ENCODE peak calls at places on chromosome 3, in nine cellular contexts. S is CD8-positive, alpha-beta T cell; R is GM04504; D is colonic mucosa; Q is stimulated activated CD8-positive, alpha-beta memory T cell treated with anti-CD3 and anti-CD28 coated beads, Interleukin-4, amount 100 ng/mL, for 48 hours; U is activated naive CD8-positive, alpha-beta T cell treated with anti-CD3 and anti-CD28 coated beads, Interleukin-2, amount 50 U/mL, for 24 hours; B is activated CD8-positive, alpha-beta memory T cell treated with anti-CD3 and anti-CD28 coated beads for 1 hour; J is GM04503; A is retina. N is an unnamed sample.
A peak's percentile ranks its signal among the peaks of the same experiment; 100 is the strongest.

GRCh38 chr3:51242939-51243338 is 142.2 kb upstream of the MANF start:
- DNase-seq in R (no peak), S (no peak), D (no peak), U (no peak), J (no peak), B (no peak), Q (no peak), A (no peak), N (no peak)

GRCh38 chr3:32176989-32177701 is 61.3 kb upstream of the CMTM8 start:
- DNase-seq in B (peak; percentile 9), S (peak; percentile 67), Q (peak; percentile 70), U (peak; percentile 66), R (no peak), J (no peak), D (peak; percentile 73), A (no peak), N (peak; percentile 62)

GRCh38 chr3:39752019-39752637 is 57.3 kb upstream of the MYRIP start:
- DNase-seq in U (no peak), S (no peak), Q (no peak), R (no peak), A (no peak), D (no peak), J (no peak), B (no peak), N (no peak)

GRCh38 chr3:95297586-95297985 is 1234.7 kb downstream of the NSUN3 start:
- DNase-seq in D (no peak), R (no peak), S (no peak), Q (no peak), A (no peak), J (no peak), B (no peak), U (no peak), N (no peak)

GRCh38 chr3:16828815-16829214 is 55.9 kb upstream of the PLCL2 start:
- DNase-seq in U (peak; percentile 49), B (peak; percentile 14), S (peak; percentile 50), J (no peak), Q (peak; percentile 54), D (peak; percentile 50), R (peak; percentile 4), A (no peak), N (peak; percentile 41)

GRCh38 chr3:48656061-48656840 is 6.4 kb downstream of the CELSR3 start:
- DNase-seq in J (no peak), S (peak; percentile 83), Q (peak; percentile 89), A (peak; percentile 93), D (peak; percentile 88), R (no peak), B (peak; percentile 67), U (peak; percentile 85), N (no peak)

GRCh38 chr3:131277836-131278497 is 103.6 kb upstream of the NUDT16 start:
- DNase-seq in R (no peak), A (no peak), Q (no peak), B (no peak), J (no peak), D (no peak), U (no peak), S (no peak), N (no peak)

GRCh38 chr3:128112406-128112968 is 11.1 kb downstream of the RUVBL1 start:
- DNase-seq in S (peak; percentile 40), J (peak; percentile 71), R (peak; percentile 54), B (no peak), D (no peak), Q (peak; percentile 61), U (peak; percentile 28), A (no peak), N (no peak)

GRCh38 chr3:56911363-56911762 is 109.6 kb upstream of the ARHGEF3 start:
- DNase-seq in A (no peak), R (no peak), U (no peak), D (no peak), B (no peak), S (no peak), J (no peak), Q (no peak), N (no peak)

GRCh38 chr3:53259427-53260259 is 3.8 kb upstream of the TKT start:
- DNase-seq in S (no peak), U (no peak), R (no peak), B (no peak), Q (no peak), J (no peak), D (no peak), A (no peak), N (no peak)

GRCh38 chr3:52004158-52004787 is 8.6 kb upstream of the RPL29 start:
- DNase-seq in D (no peak), R (no peak), Q (no peak), U (no peak), A (peak; percentile 88), J (no peak), B (no peak), S (no peak), N (no peak)

GRCh38 chr3:12615263-12615662 is 48.7 kb downstream of the RAF1 start:
- DNase-seq in A (no peak), R (no peak), S (no peak), B (no peak), J (no peak), Q (no peak), D (no peak), U (no peak), N (no peak)

GRCh38 chr3:12107071-12107713 is 51.5 kb downstream of the TIMP4 start:
- DNase-seq in S (no peak), U (no peak), R (no peak), Q (no peak), A (no peak), B (no peak), D (no peak), J (no peak), N (no peak)

GRCh38 chr3:179181021-179181472 is 32.9 kb downstream of the PIK3CA start:
- DNase-seq in S (no peak), B (no peak), D (no peak), Q (no peak), A (no peak), R (peak; percentile 14), J (peak; percentile 22), U (no peak), N (peak; percentile 16)

GRCh38 chr3:125322166-125322565 is 53.0 kb downstream of the ZNF148 start:
- DNase-seq in A (no peak), U (no peak), D (no peak), Q (no peak), R (peak; percentile 84), J (peak; percentile 48), B (no peak), S (no peak), N (no peak)

GRCh38 chr3:40304352-40304751 is 5.2 kb upstream of the EIF1B start:
- DNase-seq in A (no peak), J (no peak), R (no peak), S (no peak), D (no peak), U (no peak), Q (no peak), B (no peak), N (no peak)

GRCh38 chr3:136818851-136819783 is at the start of gene SLC35G2:
- DNase-seq in D (peak; percentile 22), S (peak; percentile 37), U (peak; percentile 66), B (no peak), J (no peak), A (peak; percentile 93), Q (peak; percentile 65), R (no peak), N (peak; percentile 63)

GRCh38 chr3:127475364-127475763 is 115.2 kb downstream of the TPRA1 start:
- DNase-seq in Q (no peak), D (no peak), A (no peak), B (no peak), U (no peak), S (no peak), J (no peak), R (no peak), N (no peak)

GRCh38 chr3:59879033-59879655 is 829.3 kb upstream of the CFAP20DC start:
- DNase-seq in A (no peak), D (no peak), J (no peak), Q (no peak), U (no peak), S (no peak), B (no peak), R (no peak), N (no peak)

GRCh38 chr3:194342861-194343560 is 8.1 kb downstream of the CPN2 start:
- DNase-seq in B (no peak), U (no peak), D (no peak), J (no peak), A (no peak), R (no peak), S (no peak), Q (no peak), N (no peak)

N was measured in K562.